ENCODE peak calls at places on chromosomes 5 and 9, in four cellular contexts. One of them, this sample, is unnamed.

GRCh38 chr9:104087894-104088293 is 6.2 kb upstream of the SMC2 start:
- DNase-seq in K562: no peak
- DNase-seq in HL-60: no peak
- DNase-seq in GM12878: no peak
- DNase-seq in this sample: no peak

GRCh38 chr5:150311015-150311692 is 8.4 kb upstream of the ARSI start:
- DNase-seq in K562: no peak
- DNase-seq in HL-60: no peak
- DNase-seq in GM12878: no peak
- DNase-seq in this sample: no peak

GRCh38 chr5:149759986-149760699 is 30.0 kb downstream of the PPARGC1B start:
- DNase-seq in K562: no peak
- DNase-seq in HL-60: no peak
- DNase-seq in GM12878: no peak
- DNase-seq in this sample: no peak

GRCh38 chr5:33725846-33726245 is 165.9 kb downstream of the ADAMTS12 start:
- DNase-seq in K562: no peak
- DNase-seq in HL-60: no peak
- DNase-seq in GM12878: no peak
- DNase-seq in this sample: no peak

GRCh38 chr5:125972706-125973105 is 450.5 kb upstream of the GRAMD2B start:
- DNase-seq in K562: no peak
- DNase-seq in HL-60: no peak
- DNase-seq in GM12878: no peak
- DNase-seq in this sample: no peak

GRCh38 chr5:147481857-147482256 is 28.0 kb downstream of the DPYSL3 start:
- DNase-seq in K562: no peak
- DNase-seq in HL-60: no peak
- DNase-seq in GM12878: peak
- DNase-seq in this sample: no peak

GRCh38 chr5:156475831-156476551 is 149.0 kb downstream of the SGCD start:
- DNase-seq in K562: no peak
- DNase-seq in HL-60: no peak
- DNase-seq in GM12878: no peak
- DNase-seq in this sample: no peak

GRCh38 chr9:98971168-98971914 is 27.6 kb downstream of the COL15A1 start:
- DNase-seq in K562: peak
- DNase-seq in HL-60: no peak
- DNase-seq in GM12878: no peak
- DNase-seq in this sample: no peak

GRCh38 chr9:78112004-78112403 is 80.4 kb upstream of the GNAQ start:
- DNase-seq in K562: no peak
- DNase-seq in HL-60: no peak
- DNase-seq in GM12878: no peak
- DNase-seq in this sample: no peak

GRCh38 chr9:105114956-105115728 is 129.3 kb upstream of the SLC44A1 start:
- DNase-seq in K562: no peak
- DNase-seq in HL-60: peak
- DNase-seq in GM12878: peak
- DNase-seq in this sample: no peak

GRCh38 chr9:90880669-90881068 is 79.0 kb downstream of the SYK start:
- DNase-seq in K562: no peak
- DNase-seq in HL-60: no peak
- DNase-seq in GM12878: no peak
- DNase-seq in this sample: no peak

GRCh38 chr5:153696256-153696655 is 205.8 kb downstream of the GRIA1 start:
- DNase-seq in K562: no peak
- DNase-seq in HL-60: no peak
- DNase-seq in GM12878: no peak
- DNase-seq in this sample: no peak

GRCh38 chr5:132746592-132747063 is 598 bp upstream of the CCNI2 start:
- DNase-seq in K562: no peak
- DNase-seq in HL-60: no peak
- DNase-seq in GM12878: no peak
- DNase-seq in this sample: no peak

GRCh38 chr9:12776775-12777055 is 1.9 kb downstream of the LURAP1L start:
- DNase-seq in K562: no peak
- DNase-seq in HL-60: no peak
- DNase-seq in GM12878: no peak
- DNase-seq in this sample: no peak

GRCh38 chr9:7088598-7088997 is 330.8 kb downstream of the KDM4C start:
- DNase-seq in K562: no peak
- DNase-seq in HL-60: no peak
- DNase-seq in GM12878: no peak
- DNase-seq in this sample: no peak

GRCh38 chr5:37575541-37576489 is 196.7 kb downstream of the WDR70 start:
- DNase-seq in K562: peak
- DNase-seq in HL-60: no peak
- DNase-seq in GM12878: no peak
- DNase-seq in this sample: no peak

GRCh38 chr5:96855041-96855872 is 21.0 kb upstream of the ERAP2 start:
- DNase-seq in K562: no peak
- DNase-seq in HL-60: no peak
- DNase-seq in GM12878: no peak
- DNase-seq in this sample: no peak

DNA sequence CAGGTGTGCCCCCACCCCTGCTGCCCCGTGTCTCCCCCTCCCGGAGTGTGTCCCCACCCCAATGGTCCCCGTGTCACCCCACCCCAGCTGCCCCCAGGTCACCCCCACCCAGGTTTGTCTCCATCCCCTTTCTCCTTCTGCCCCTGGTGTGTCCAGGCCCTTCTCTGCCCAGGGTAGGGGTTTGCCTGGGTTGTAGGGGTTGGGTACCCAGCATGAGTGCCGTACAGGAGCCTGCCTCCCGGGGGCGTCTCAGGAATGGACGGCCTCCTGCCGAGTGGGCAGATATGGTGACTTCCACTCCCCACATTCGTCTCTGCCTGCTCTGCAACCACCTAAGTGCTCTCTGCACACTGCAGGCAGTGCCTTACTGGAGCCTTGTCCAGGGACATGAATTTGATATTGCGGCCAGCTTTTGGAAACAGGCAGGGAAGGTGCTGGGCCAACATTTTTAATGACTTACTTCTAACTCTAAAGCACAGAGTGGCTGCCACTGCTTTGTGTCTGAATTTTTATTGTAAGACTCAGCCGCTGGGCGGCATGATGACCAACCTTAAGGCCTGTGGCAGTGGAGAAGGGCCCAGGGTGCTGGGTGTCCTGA is 6.7 kb downstream of the LRRC14B start:
- DNase-seq in K562: no peak
- DNase-seq in HL-60: no peak
- DNase-seq in GM12878: no peak
- DNase-seq in this sample: no peak
- TF ChIP-seq POLR2AphosphoS5 in K562: no peak
- TF ChIP-seq POLR2AphosphoS5 in HL-60: no peak
- TF ChIP-seq POLR2AphosphoS5 in GM12878: no peak
- TF ChIP-seq POLR2AphosphoS5 in this sample: no peak

GRCh38 chr9:33926746-33927485 is 110.0 kb downstream of the UBE2R2 start:
- DNase-seq in K562: no peak
- DNase-seq in HL-60: no peak
- DNase-seq in GM12878: no peak
- DNase-seq in this sample: no peak

GRCh38 chr9:33923998-33924701 is 107.2 kb downstream of the UBE2R2 start:
- DNase-seq in K562: no peak
- DNase-seq in HL-60: no peak
- DNase-seq in GM12878: no peak
- DNase-seq in this sample: no peak

GRCh38 chr9:33923079-33923478 is 106.1 kb downstream of the UBE2R2 start:
- DNase-seq in K562: no peak
- DNase-seq in HL-60: no peak
- DNase-seq in GM12878: no peak
- DNase-seq in this sample: no peak

GRCh38 chr9:33927694-33928093 is 110.7 kb downstream of the UBE2R2 start:
- DNase-seq in K562: no peak
- DNase-seq in HL-60: no peak
- DNase-seq in GM12878: no peak
- DNase-seq in this sample: no peak

DNA sequence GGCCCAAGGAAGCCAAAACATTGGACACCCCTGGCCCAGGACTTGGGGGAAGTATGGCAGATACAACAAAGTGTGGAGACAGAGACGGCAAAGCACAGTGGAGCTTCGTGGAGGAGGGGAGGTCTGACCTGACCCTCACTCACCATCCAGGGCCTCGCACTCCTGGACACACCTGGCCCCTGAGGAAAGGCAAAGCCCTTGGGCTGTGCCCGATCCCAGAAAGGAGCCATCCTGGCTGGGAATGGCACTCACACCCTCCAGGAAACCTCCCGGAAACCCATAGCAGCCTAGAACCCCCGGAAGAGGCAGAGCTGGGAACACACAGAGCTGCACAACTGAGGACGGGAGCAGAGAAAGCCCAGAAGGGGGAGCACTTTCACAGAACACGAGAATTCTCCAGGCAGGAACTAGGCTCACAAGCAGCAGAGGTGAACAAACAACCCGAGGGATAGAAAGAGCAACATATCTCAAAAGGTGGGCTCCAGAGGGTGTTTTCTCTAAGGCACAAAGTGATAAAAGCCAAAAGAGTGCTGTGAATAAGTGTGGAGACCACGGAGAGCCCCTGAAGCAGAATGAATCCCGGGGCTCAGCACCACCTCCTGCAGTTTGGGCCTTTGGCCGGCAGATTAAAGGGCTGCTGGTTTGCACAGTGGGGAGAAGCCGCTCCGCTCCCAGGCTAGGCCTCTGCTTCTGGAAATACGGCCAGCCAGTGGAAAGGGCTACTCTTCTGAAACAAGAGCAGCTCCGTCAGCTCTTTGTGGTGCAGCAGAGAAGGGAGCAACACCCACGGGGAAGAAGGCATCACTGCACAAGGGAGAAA is 108.2 kb downstream of the UBE2R2 start:
- DNase-seq in K562: peak
- DNase-seq in HL-60: no peak
- DNase-seq in GM12878: no peak
- DNase-seq in this sample: peak
- TF ChIP-seq SPI1 in K562: no peak
- TF ChIP-seq SPI1 in HL-60: no peak
- TF ChIP-seq SPI1 in GM12878: no peak
- TF ChIP-seq SPI1 in this sample: no peak

GRCh38 chr5:124343451-124343867 is 403.0 kb downstream of the ZNF608 start:
- DNase-seq in K562: no peak
- DNase-seq in HL-60: no peak
- DNase-seq in GM12878: no peak
- DNase-seq in this sample: no peak
- TF ChIP-seq POLR2AphosphoS5 in K562: no peak
- TF ChIP-seq POLR2AphosphoS5 in HL-60: no peak
- TF ChIP-seq POLR2AphosphoS5 in GM12878: no peak
- TF ChIP-seq POLR2AphosphoS5 in this sample: no peak

GRCh38 chr9:136007906-136008692 is 46.9 kb upstream of the UBAC1 start:
- DNase-seq in K562: no peak
- DNase-seq in HL-60: no peak
- DNase-seq in GM12878: no peak
- DNase-seq in this sample: no peak

GRCh38 chr9:136007276-136007675 is 46.1 kb upstream of the UBAC1 start:
- DNase-seq in K562: no peak
- DNase-seq in HL-60: no peak
- DNase-seq in GM12878: no peak
- DNase-seq in this sample: no peak

GRCh38 chr9:136010176-136010575 is 49.0 kb upstream of the UBAC1 start:
- DNase-seq in K562: no peak
- DNase-seq in HL-60: no peak
- DNase-seq in GM12878: no peak
- DNase-seq in this sample: no peak

GRCh38 chr9:136009516-136009915 is 48.3 kb upstream of the UBAC1 start:
- DNase-seq in K562: no peak
- DNase-seq in HL-60: no peak
- DNase-seq in GM12878: no peak
- DNase-seq in this sample: no peak

GRCh38 chr9:136008693-136008997 is 47.5 kb upstream of the UBAC1 start:
- DNase-seq in K562: no peak
- DNase-seq in HL-60: no peak
- DNase-seq in GM12878: no peak
- DNase-seq in this sample: no peak
- TF ChIP-seq SPI1 in K562: no peak
- TF ChIP-seq SPI1 in HL-60: no peak
- TF ChIP-seq SPI1 in GM12878: no peak
- TF ChIP-seq SPI1 in this sample: no peak

DNA sequence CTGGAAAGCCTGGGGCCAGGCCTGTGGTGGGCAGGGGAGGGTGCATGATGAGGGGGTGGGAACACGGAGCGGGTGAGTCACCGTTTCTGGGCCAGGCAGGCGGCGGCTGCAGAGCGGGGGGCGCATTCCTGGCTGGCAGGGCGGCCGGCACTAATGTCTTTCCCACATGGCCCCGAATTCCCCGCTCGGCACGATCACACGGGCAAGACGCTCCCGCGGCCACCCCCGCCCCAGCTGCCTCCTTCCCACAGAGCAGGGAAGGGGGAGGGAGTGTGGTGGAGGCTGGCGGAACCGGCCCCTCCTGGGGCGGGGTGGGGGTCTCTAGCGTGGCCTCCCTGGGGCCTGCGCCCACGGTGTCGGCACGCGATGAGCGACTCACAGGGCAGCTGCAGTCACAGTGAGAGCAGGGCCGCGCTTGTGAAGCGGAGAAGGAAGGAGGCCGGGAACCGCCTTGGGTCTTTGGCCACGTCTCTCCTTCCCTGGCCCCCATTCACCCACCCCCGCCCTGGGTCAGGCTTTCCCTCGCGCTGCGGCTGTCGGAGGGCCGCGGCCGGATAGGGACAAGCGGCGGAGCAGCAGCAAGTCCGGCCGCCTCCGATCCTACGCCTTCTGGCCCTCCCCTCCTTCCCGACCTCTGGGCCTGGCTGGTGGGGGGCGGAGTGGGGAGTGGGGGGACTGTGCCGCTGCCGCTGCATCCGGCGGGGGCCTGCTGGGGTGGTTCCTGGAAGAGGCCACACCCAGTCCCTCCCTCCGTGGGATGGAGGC is 48.9 kb downstream of the CXXC5 start:
- DNase-seq in K562: peak
- DNase-seq in HL-60: no peak
- DNase-seq in GM12878: no peak
- DNase-seq in this sample: peak
- TF ChIP-seq POLR2AphosphoS5 in K562: peak
- TF ChIP-seq POLR2AphosphoS5 in HL-60: no peak
- TF ChIP-seq POLR2AphosphoS5 in GM12878: no peak
- TF ChIP-seq POLR2AphosphoS5 in this sample: no peak

This sample was measured in GM12891.